ENCODE peak calls at places on chromosomes 6 and 20, in six cellular contexts. W is HEK293T, K is sciatic nerve, J is astrocyte of the spinal cord, H is C1 segment of cervical spinal cord, N is glutamatergic neuron. D is an unnamed sample.

GRCh38 chr20:51688600-51688999 is 79.6 kb downstream of the ATP9A start:
- DNase-seq in W (no peak), K (no peak), J (no peak), H (no peak), N (peak), D (no peak)

GRCh38 chr20:17625246-17626051 is 55.6 kb downstream of the DSTN start:
- DNase-seq in W (no peak), N (peak), K (peak), H (no peak), J (no peak), D (no peak)

GRCh38 chr6:125748534-125749111 is 809 bp upstream of the HEY2 start:
- DNase-seq in K (no peak), N (no peak), W (peak), J (peak), H (no peak), D (no peak)

GRCh38 chr20:51345601-51346101 is 196.9 kb downstream of the NFATC2 start:
- DNase-seq in J (peak), H (no peak), N (no peak), W (no peak), K (no peak), D (no peak)

GRCh38 chr20:47656313-47656712 is 129.0 kb downstream of the SULF2 start:
- DNase-seq in N (no peak), J (no peak), W (no peak), K (no peak), H (no peak), D (no peak)

GRCh38 chr6:144953552-144954240 is 668.6 kb downstream of the UTRN start:
- DNase-seq in W (no peak), N (no peak), H (no peak), K (no peak), J (peak), D (no peak)

GRCh38 chr6:43636312-43636667 is 650 bp downstream of the MAD2L1BP start:
- DNase-seq in N (no peak), K (no peak), H (no peak), W (no peak), J (no peak), D (no peak)

GRCh38 chr6:169188051-169188863 is 65.4 kb downstream of the THBS2 start:
- DNase-seq in W (no peak), H (no peak), J (peak), N (no peak), K (no peak), D (no peak)

GRCh38 chr20:7257719-7258466 is 490.4 kb downstream of the BMP2 start:
- DNase-seq in H (no peak), J (no peak), W (no peak), K (no peak), N (no peak), D (no peak)

GRCh38 chr20:32343438-32343837 is 14.7 kb upstream of the ASXL1 start:
- DNase-seq in H (no peak), J (peak), K (no peak), N (no peak), W (no peak), D (no peak)

GRCh38 chr6:136468711-136469110 is 81.5 kb downstream of the MAP7 start:
- DNase-seq in N (no peak), K (no peak), J (no peak), H (peak), W (no peak), D (peak)

GRCh38 chr6:41652876-41653641 is 14.8 kb downstream of the MDFI start:
- DNase-seq in H (no peak), K (peak), J (peak), W (no peak), N (no peak), D (no peak)

GRCh38 chr6:102717737-102718427 is 1324.4 kb downstream of the GRIK2 start:
- DNase-seq in J (no peak), K (no peak), H (no peak), N (no peak), W (no peak), D (no peak)

GRCh38 chr6:107869871-107870270 is 45.8 kb upstream of the SCML4 start:
- DNase-seq in W (no peak), H (no peak), K (no peak), N (no peak), J (no peak), D (no peak)

GRCh38 chr6:28423546-28423945 is 19.7 kb downstream of the ZSCAN23 start:
- DNase-seq in W (no peak), J (no peak), N (no peak), K (no peak), H (no peak), D (no peak)

GRCh38 chr6:2196079-2196679 is 49.2 kb downstream of the GMDS start:
- DNase-seq in H (no peak), N (no peak), J (peak), K (no peak), W (peak), D (no peak)

GRCh38 chr6:52065621-52066020 is 21.8 kb downstream of the PKHD1 start:
- DNase-seq in K (no peak), W (no peak), N (no peak), H (no peak), J (no peak), D (no peak)

GRCh38 chr6:150145427-150145826 is 2.6 kb downstream of the PPP1R14C start:
- DNase-seq in H (no peak), J (no peak), K (no peak), N (no peak), W (no peak), D (no peak)

GRCh38 chr6:40436685-40437604 is 150.2 kb downstream of the LRFN2 start:
- DNase-seq in N (no peak), K (no peak), W (no peak), J (peak), H (peak), D (no peak)

GRCh38 chr20:9131841-9132240 is 63.0 kb downstream of the PLCB4 start:
- DNase-seq in W (no peak), K (no peak), J (no peak), N (no peak), H (no peak), D (no peak)

GRCh38 chr6:1757133-1757532 is 147.4 kb downstream of the FOXC1 start:
- DNase-seq in J (no peak), H (no peak), N (no peak), W (no peak), K (no peak), D (no peak)

GRCh38 chr6:51528556-51528955 is 558.9 kb downstream of the PKHD1 start:
- DNase-seq in H (no peak), W (no peak), N (no peak), J (no peak), K (no peak), D (no peak)

GRCh38 chr6:79410806-79411205 is 126.4 kb downstream of the LCA5 start:
- DNase-seq in J (no peak), W (no peak), N (no peak), H (no peak), K (no peak), D (no peak)

GRCh38 chr6:36844232-36845170 is 5.3 kb upstream of the CPNE5 start:
- DNase-seq in J (no peak), N (no peak), K (no peak), H (no peak), W (no peak), D (no peak)

GRCh38 chr20:59988141-59988540 is 29.9 kb downstream of the CDH26 start:
- DNase-seq in J (no peak), H (no peak), W (no peak), N (no peak), K (no peak), D (no peak)

GRCh38 chr6:162485464-162485863 is 242.1 kb downstream of the PRKN start:
- DNase-seq in J (no peak), N (no peak), W (no peak), K (no peak), H (no peak), D (no peak)

GRCh38 chr6:79733388-79733787 is 102.3 kb downstream of the SH3BGRL2 start:
- DNase-seq in H (no peak), W (no peak), J (no peak), K (no peak), N (no peak), D (no peak)

GRCh38 chr6:49676671-49677281 is 36.6 kb downstream of the CRISP2 start:
- DNase-seq in K (no peak), N (no peak), H (no peak), J (no peak), W (no peak), D (no peak)

GRCh38 chr6:150202404-150202803 is 59.6 kb downstream of the PPP1R14C start:
- DNase-seq in H (no peak), K (no peak), W (no peak), N (no peak), J (no peak), D (no peak)

GRCh38 chr20:48422242-48422960 is 405.4 kb downstream of the PREX1 start:
- DNase-seq in W (no peak), J (no peak), H (no peak), N (no peak), K (no peak), D (no peak)

GRCh38 chr20:63782051-63782471 is 42.5 kb downstream of the SLC2A4RG start:
- DNase-seq in N (no peak), K (no peak), W (peak), H (no peak), J (no peak), D (no peak)

GRCh38 chr6:167676000-167676665 is 150.6 kb upstream of the AFDN start:
- DNase-seq in N (no peak), J (no peak), W (no peak), H (no peak), K (no peak), D (no peak)

GRCh38 chr6:133890941-133891813 is 2.3 kb downstream of the TCF21 start:
- DNase-seq in W (peak), H (no peak), N (peak), J (peak), K (no peak), D (no peak)

GRCh38 chr6:167429353-167429752 is 104.5 kb downstream of the TTLL2 start:
- DNase-seq in W (no peak), N (no peak), H (no peak), K (no peak), J (no peak), D (no peak)

GRCh38 chr20:43715044-43715443 is 11.8 kb downstream of the GTSF1L start:
- DNase-seq in W (no peak), K (no peak), H (no peak), N (no peak), J (no peak), D (no peak)